ENCODE peak calls at places on chromosomes 16 and 17, in ten cellular contexts. I, X, K, F, G, Q, R, M, C and E are unnamed samples.

GRCh38 chr17:61407211-61407911 is 7.7 kb downstream of the TBX2 start:
- DNase-seq in C (peak), Q (peak), M (peak), F (peak), G (peak), X (no peak), K (no peak), I (peak), R (peak), E (no peak)

GRCh38 chr16:48105456-48105855 is 50.3 kb downstream of the ABCC12 start:
- DNase-seq in K (no peak), I (no peak), G (no peak), X (no peak), M (peak), Q (peak), R (no peak), C (no peak), F (no peak), E (no peak)

GRCh38 chr17:37770631-37771518 is 26.0 kb upstream of the HNF1B start:
- DNase-seq in G (peak), R (no peak), Q (peak), M (peak), I (peak), F (no peak), K (no peak), C (peak), X (peak), E (no peak)

GRCh38 chr17:66713533-66714042 is 121.3 kb upstream of the CACNG5 start:
- DNase-seq in K (no peak), X (peak), G (no peak), Q (no peak), F (no peak), M (no peak), C (no peak), R (no peak), I (no peak), E (no peak)

GRCh38 chr16:46673320-46674013 is 15.5 kb downstream of the VPS35 start:
- DNase-seq in Q (peak), C (peak), K (peak), G (peak), I (no peak), R (no peak), X (peak), F (peak), M (peak), E (no peak)

GRCh38 chr16:14249291-14250032 is 178.3 kb downstream of the MRTFB start:
- DNase-seq in M (peak), R (peak), I (no peak), G (peak), K (peak), X (peak), Q (peak), F (peak), C (peak), E (no peak)

GRCh38 chr17:7854078-7854777 is 638 bp upstream of the TMEM88 start:
- DNase-seq in M (no peak), C (no peak), G (no peak), Q (no peak), X (no peak), F (no peak), I (peak), K (peak), R (peak), E (no peak)

GRCh38 chr17:40369923-40370322 is 5.4 kb upstream of the GJD3 start:
- DNase-seq in C (no peak), X (no peak), Q (no peak), K (no peak), M (no peak), G (no peak), F (no peak), I (peak), R (no peak), E (no peak)

GRCh38 chr17:44171931-44172455 is 1.5 kb downstream of the ASB16 start:
- DNase-seq in K (peak), R (no peak), Q (no peak), X (no peak), C (no peak), I (no peak), M (no peak), F (no peak), G (no peak), E (no peak)
- TF ChIP-seq CTCF in K (no peak), R (no peak), Q (no peak), X (no peak), C (no peak), I (no peak), M (no peak), F (no peak), G (no peak), E (no peak)

GRCh38 chr16:57301126-57301817 is 16.8 kb upstream of the PLLP start:
- DNase-seq in Q (no peak), R (peak), G (no peak), I (no peak), M (no peak), C (no peak), F (peak), X (no peak), K (no peak), E (no peak)

GRCh38 chr16:57300387-57301125 is 16.1 kb upstream of the PLLP start:
- DNase-seq in Q (peak), F (peak), K (peak), X (peak), I (peak), C (peak), R (peak), M (peak), G (peak), E (peak)

GRCh38 chr16:57299009-57299718 is 14.7 kb upstream of the PLLP start:
- DNase-seq in R (peak), C (no peak), F (peak), X (peak), I (no peak), G (no peak), M (no peak), Q (peak), K (no peak), E (peak)

GRCh38 chr16:57297856-57298255 is 13.4 kb upstream of the PLLP start:
- DNase-seq in Q (no peak), G (no peak), M (no peak), R (no peak), K (no peak), F (no peak), C (no peak), X (no peak), I (no peak), E (no peak)

DNA sequence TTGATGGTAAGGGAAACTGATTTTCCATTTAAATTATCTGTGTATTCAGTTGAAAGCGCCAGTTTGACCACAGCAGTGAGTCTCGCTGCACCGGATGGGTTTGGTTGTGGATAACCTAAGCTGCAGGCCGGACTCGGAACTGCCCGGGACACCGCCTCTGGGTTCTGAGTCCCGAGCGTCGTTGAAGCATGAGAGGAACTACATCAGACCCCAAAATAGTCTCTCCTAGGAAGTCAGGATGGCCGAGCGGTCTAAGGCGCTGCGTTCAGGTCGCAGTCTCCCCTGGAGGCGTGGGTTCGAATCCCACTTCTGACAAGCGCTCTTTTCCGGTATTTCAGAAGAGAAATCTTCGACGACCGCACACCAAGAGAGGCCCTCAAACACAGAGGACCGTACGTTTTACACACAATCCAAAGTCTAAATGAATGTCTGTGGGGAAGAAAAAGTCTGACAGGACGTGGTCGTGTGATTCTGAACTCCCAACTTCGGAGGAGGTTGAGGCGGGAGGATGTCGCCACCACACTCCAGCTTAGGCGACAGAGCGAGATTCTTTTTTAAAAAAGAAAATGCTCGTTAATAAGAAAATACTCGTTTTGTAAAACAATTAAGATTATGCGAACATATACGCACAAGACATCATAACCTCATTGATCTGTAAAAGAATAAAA is 15.4 kb upstream of the PLLP start:
- DNase-seq in C (peak), M (peak), Q (peak), G (peak), K (peak), I (peak), X (peak), F (peak), R (peak), E (peak)
- TF ChIP-seq CTCF in C (peak), M (no peak), Q (no peak), G (no peak), K (no peak), I (peak), X (no peak), F (peak), R (no peak), E (no peak)

GRCh38 chr16:58128721-58129096 is 472 bp downstream of the CFAP20 start:
- DNase-seq in C (peak), K (no peak), I (peak), X (no peak), Q (no peak), M (no peak), R (no peak), F (no peak), G (no peak), E (no peak)

GRCh38 chr16:58127033-58127556 is 2.1 kb downstream of the CFAP20 start:
- DNase-seq in R (no peak), Q (peak), M (peak), C (no peak), X (peak), I (no peak), G (peak), F (no peak), K (no peak), E (peak)

GRCh38 chr16:58128181-58128631 is 975 bp downstream of the CFAP20 start:
- DNase-seq in I (no peak), M (no peak), C (no peak), Q (no peak), X (no peak), G (no peak), R (no peak), F (no peak), K (no peak), E (no peak)

GRCh38 chr16:58126451-58126968 is 2.7 kb downstream of the CFAP20 start:
- DNase-seq in Q (no peak), C (no peak), R (no peak), X (no peak), I (no peak), K (no peak), M (no peak), F (no peak), G (no peak), E (no peak)

GRCh38 chr16:58127634-58128033 is 1.5 kb downstream of the CFAP20 start:
- DNase-seq in M (no peak), G (no peak), I (no peak), Q (peak), F (no peak), K (no peak), R (no peak), X (no peak), C (no peak), E (no peak)
- TF ChIP-seq CTCF in M (peak), G (peak), I (no peak), Q (peak), F (no peak), K (no peak), R (no peak), X (no peak), C (no peak), E (peak)

DNA sequence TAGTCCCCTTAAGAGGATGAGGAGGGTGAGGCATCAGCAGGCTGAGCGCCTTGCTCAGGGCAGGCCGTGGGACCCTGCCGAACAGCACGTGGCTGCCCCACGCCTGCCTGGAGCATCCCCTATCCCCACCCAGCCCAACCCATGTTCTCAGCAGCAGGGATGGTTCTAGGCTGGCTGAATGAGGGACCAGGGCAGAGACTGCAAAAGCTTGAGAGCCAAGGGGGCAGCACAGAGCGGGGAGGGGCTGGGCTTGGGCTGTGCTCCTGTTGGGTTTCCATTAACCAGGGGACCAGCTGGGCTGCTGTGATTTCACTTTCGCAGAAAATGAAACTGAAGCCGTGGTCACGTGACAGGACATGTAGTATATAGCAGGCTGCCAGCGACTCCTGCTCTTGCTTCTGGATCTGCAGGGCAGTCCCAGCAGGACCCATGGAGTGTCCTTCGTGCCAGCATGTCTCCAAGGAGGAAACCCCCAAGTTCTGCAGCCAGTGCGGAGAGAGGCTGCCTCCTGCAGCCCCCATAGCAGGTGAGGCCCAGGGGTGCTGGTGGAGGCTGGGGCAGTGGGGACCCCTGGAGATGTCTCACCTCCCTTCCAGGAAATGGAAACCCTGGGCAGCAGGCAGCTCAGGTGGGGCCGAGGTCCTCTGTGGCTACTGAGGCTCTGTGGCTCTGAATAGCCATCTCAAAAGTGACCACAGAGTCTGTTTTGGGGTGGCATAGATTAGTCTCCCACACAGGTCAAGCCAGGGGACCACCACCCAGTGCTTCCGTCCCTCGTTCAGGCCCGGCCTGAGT is 2.8 kb downstream of the RNF213 start:
- DNase-seq in M (peak), Q (peak), K (peak), C (no peak), G (peak), I (peak), X (peak), R (peak), F (peak), E (no peak)
- TF ChIP-seq CTCF in M (peak), Q (peak), K (peak), C (no peak), G (peak), I (peak), X (no peak), R (no peak), F (no peak), E (no peak)